ENCODE peak calls at places on chromosomes 11 and 22, in seven cellular contexts. T is MCF 10A; N is right lobe of liver; A is KBM-7; V is iPS-NIHi11; K is activated CD4-positive, alpha-beta T cell treated with anti-CD3 and anti-CD28 coated beads for 4 hours; D is heart right ventricle. O is an unnamed sample.

GRCh38 chr22:39698106-39698505 is 127.6 kb downstream of the CACNA1I start:
- DNase-seq in T (no peak), N (no peak), A (no peak), V (no peak), K (no peak), D (no peak), O (no peak)

GRCh38 chr22:19040581-19041402 is 81.4 kb downstream of the DGCR2 start:
- DNase-seq in T (no peak), N (peak; percentile 19), A (no peak), V (no peak), K (no peak), D (no peak), O (no peak)

GRCh38 chr11:125451400-125452124 is 44.5 kb downstream of the FEZ1 start:
- DNase-seq in T (peak; percentile 5), N (peak; percentile 35), A (peak; percentile 32), V (peak; percentile 87), K (peak; percentile 3), D (peak; percentile 70), O (peak; percentile 15)

GRCh38 chr11:104705475-104706195 is 192.6 kb downstream of the CASP12 start:
- DNase-seq in T (peak; percentile 5), N (no peak), A (peak; percentile 94), V (no peak), K (peak; percentile 72), D (peak; percentile 34), O (peak; percentile 29)

GRCh38 chr22:24137595-24137994 is 43.7 kb upstream of the SUSD2 start:
- DNase-seq in T (no peak), N (no peak), A (no peak), V (no peak), K (no peak), D (no peak), O (peak; percentile 6)

GRCh38 chr11:117058761-117059233 is 39.4 kb downstream of the SIK3 start:
- DNase-seq in T (peak; percentile 36), N (no peak), A (no peak), V (peak; percentile 28), K (no peak), D (no peak), O (no peak)

GRCh38 chr11:128530119-128531091 is 57.0 kb downstream of the ETS1 start:
- DNase-seq in T (peak; percentile 85), N (no peak), A (no peak), V (no peak), K (no peak), D (no peak), O (peak; percentile 79)

GRCh38 chr11:65014146-65014960 is at the start of gene ARL2:
- DNase-seq in T (no peak), N (no peak), A (peak; percentile 91), V (peak; percentile 97), K (peak; percentile 40), D (peak; percentile 43), O (no peak)

GRCh38 chr22:36277482-36278291 is 24.8 kb downstream of the APOL1 start:
- DNase-seq in T (peak; percentile 66), N (peak; percentile 63), A (peak; percentile 72), V (peak; percentile 84), K (peak; percentile 62), D (peak; percentile 57), O (peak; percentile 57)

GRCh38 chr22:41682033-41682807 is 6.4 kb downstream of the SNU13 start:
- DNase-seq in T (peak; percentile 85), N (peak; percentile 84), A (no peak), V (peak; percentile 89), K (peak; percentile 82), D (peak; percentile 89), O (peak; percentile 72)

GRCh38 chr11:45161252-45162063 is 15.0 kb downstream of the PRDM11 start:
- DNase-seq in T (no peak), N (peak; percentile 73), A (no peak), V (no peak), K (no peak), D (peak; percentile 43), O (no peak)

GRCh38 chr11:94129505-94130335 is 1.1 kb downstream of the PANX1 start:
- DNase-seq in T (peak; percentile 36), N (no peak), A (peak; percentile 55), V (no peak), K (no peak), D (peak; percentile 43), O (no peak)

GRCh38 chr22:20495861-20496681 is 476 bp upstream of the KLHL22 start:
- DNase-seq in T (peak; percentile 88), N (peak; percentile 96), A (peak; percentile 79), V (peak; percentile 96), K (peak; percentile 89), D (peak; percentile 91), O (peak; percentile 66)

GRCh38 chr11:19817870-19818269 is 105.2 kb downstream of the NAV2 start:
- DNase-seq in T (no peak), N (no peak), A (no peak), V (peak; percentile 42), K (no peak), D (no peak), O (no peak)

GRCh38 chr22:19105867-19106802 is 16.1 kb downstream of the DGCR2 start:
- DNase-seq in T (peak; percentile 35), N (no peak), A (peak; percentile 31), V (peak; percentile 52), K (peak; percentile 41), D (no peak), O (no peak)

GRCh38 chr22:44128961-44129613 is 51.6 kb upstream of the PARVG start:
- DNase-seq in T (no peak), N (no peak), A (no peak), V (no peak), K (no peak), D (no peak), O (no peak)

GRCh38 chr22:43205261-43205691 is 18.3 kb upstream of the TTLL12 start:
- DNase-seq in T (no peak), N (no peak), A (no peak), V (no peak), K (no peak), D (no peak), O (no peak)

GRCh38 chr11:31050061-31050790 is 319.3 kb downstream of the DCDC1 start:
- DNase-seq in T (no peak), N (peak; percentile 20), A (no peak), V (no peak), K (no peak), D (peak; percentile 12), O (no peak)

O was measured in renal cortical epithelial cell.